ENCODE peak calls at places on chromosomes 3 and 15, in ten cellular contexts. D, T, Q, R, G, F, M, C, V and H are unnamed samples.

GRCh38 chr15:49320337-49320736 is 102.7 kb upstream of the FGF7 start:
- DNase-seq in V (no peak), F (no peak), R (no peak), T (no peak), M (no peak), G (no peak), C (no peak), D (no peak), Q (no peak), H (no peak)

GRCh38 chr3:13162550-13163320 is 89.5 kb upstream of the IQSEC1 start:
- DNase-seq in T (no peak), V (no peak), C (no peak), M (no peak), G (no peak), D (no peak), R (no peak), Q (no peak), F (no peak), H (no peak)

GRCh38 chr3:10416730-10417300 is 88.6 kb downstream of the ATP2B2 start:
- DNase-seq in T (no peak), M (no peak), G (no peak), Q (no peak), C (no peak), D (no peak), V (no peak), F (no peak), R (no peak), H (no peak)

GRCh38 chr3:193563999-193564398 is 9.3 kb upstream of the ATP13A4 start:
- DNase-seq in T (peak; percentile 29), G (no peak), F (peak; percentile 50), D (peak; percentile 4), V (no peak), R (no peak), Q (peak; percentile 57), M (no peak), C (peak; percentile 42), H (peak; percentile 8)

GRCh38 chr15:101487060-101487459 is 2.4 kb downstream of the PCSK6 start:
- DNase-seq in R (no peak), G (no peak), T (no peak), V (no peak), Q (no peak), D (no peak), C (no peak), F (no peak), M (no peak), H (no peak)

GRCh38 chr3:65330072-65330471 is 642.3 kb upstream of the ADAMTS9 start:
- DNase-seq in F (no peak), G (no peak), T (no peak), R (no peak), D (no peak), C (no peak), Q (peak; percentile 1), M (no peak), V (no peak), H (no peak)

GRCh38 chr3:119769394-119770149 is 12.3 kb upstream of the NR1I2 start:
- DNase-seq in C (peak; percentile 86), F (peak; percentile 44), M (no peak), R (no peak), T (no peak), G (no peak), Q (peak; percentile 78), D (no peak), V (no peak), H (no peak)

GRCh38 chr3:25849641-25850040 is 59.8 kb downstream of the OXSM start:
- DNase-seq in F (no peak), R (no peak), V (no peak), C (no peak), T (peak; percentile 37), Q (peak; percentile 9), D (no peak), G (no peak), M (no peak), H (no peak)

GRCh38 chr3:110493752-110494151 is 577.9 kb upstream of the NECTIN3 start:
- DNase-seq in G (no peak), M (no peak), F (no peak), D (peak; percentile 2), T (no peak), V (no peak), C (no peak), R (no peak), Q (no peak), H (no peak)

GRCh38 chr15:89768071-89768500 is 8.0 kb upstream of the MESP2 start:
- DNase-seq in Q (no peak), C (peak; percentile 79), V (no peak), M (no peak), G (no peak), T (no peak), F (peak; percentile 46), R (no peak), D (no peak), H (no peak)

GRCh38 chr3:43869491-43869890 is 178.8 kb downstream of the ABHD5 start:
- DNase-seq in V (no peak), T (peak; percentile 34), D (no peak), F (no peak), G (no peak), C (no peak), R (no peak), Q (no peak), M (no peak), H (no peak)
- H3K4me3 ChIP-seq in V (no peak overlapping the region), T (no peak overlapping the region), D (no peak overlapping the region), F (no peak overlapping the region), G (no peak overlapping the region), C (no peak overlapping the region), R (no peak overlapping the region), Q (no peak overlapping the region), M (no peak overlapping the region), H (no peak overlapping the region)

GRCh38 chr15:78178056-78178455 is 28.9 kb downstream of the IDH3A start:
- DNase-seq in D (no peak), C (no peak), F (no peak), Q (no peak), V (no peak), M (no peak), R (no peak), T (no peak), G (no peak), H (no peak)
- H3K4me3 ChIP-seq in D (no peak overlapping the region), C (no peak overlapping the region), F (no peak overlapping the region), Q (no peak overlapping the region), V (no peak overlapping the region), M (no peak overlapping the region), R (no peak overlapping the region), T (no peak overlapping the region), G (no peak overlapping the region), H (no peak overlapping the region)

GRCh38 chr3:45597166-45597565 is 2.6 kb downstream of the LIMD1 start:
- DNase-seq in V (peak; percentile 58), M (no peak), R (no peak), G (no peak), C (peak; percentile 28), F (peak; percentile 24), D (peak; percentile 37), T (peak; percentile 75), Q (no peak), H (peak; percentile 10)
- H3K4me3 ChIP-seq in V (peak overlapping the region; percentile 92), M (no peak overlapping the region), R (peak overlapping the region; percentile 51), G (no peak overlapping the region), C (no peak overlapping the region), F (no peak overlapping the region), D (peak overlapping the region; percentile 85), T (peak overlapping the region; percentile 89), Q (no peak overlapping the region), H (peak overlapping the region; percentile 69)

GRCh38 chr3:57559526-57559925 is 3.5 kb downstream of the PDE12 start:
- DNase-seq in Q (no peak), T (peak; percentile 70), V (no peak), R (no peak), C (no peak), G (no peak), M (no peak), F (no peak), D (no peak), H (no peak)
- H3K4me3 ChIP-seq in Q (no peak overlapping the region), T (peak overlapping the region; percentile 85), V (no peak overlapping the region), R (no peak overlapping the region), C (no peak overlapping the region), G (no peak overlapping the region), M (no peak overlapping the region), F (no peak overlapping the region), D (no peak overlapping the region), H (peak overlapping the region; percentile 78)

DNA sequence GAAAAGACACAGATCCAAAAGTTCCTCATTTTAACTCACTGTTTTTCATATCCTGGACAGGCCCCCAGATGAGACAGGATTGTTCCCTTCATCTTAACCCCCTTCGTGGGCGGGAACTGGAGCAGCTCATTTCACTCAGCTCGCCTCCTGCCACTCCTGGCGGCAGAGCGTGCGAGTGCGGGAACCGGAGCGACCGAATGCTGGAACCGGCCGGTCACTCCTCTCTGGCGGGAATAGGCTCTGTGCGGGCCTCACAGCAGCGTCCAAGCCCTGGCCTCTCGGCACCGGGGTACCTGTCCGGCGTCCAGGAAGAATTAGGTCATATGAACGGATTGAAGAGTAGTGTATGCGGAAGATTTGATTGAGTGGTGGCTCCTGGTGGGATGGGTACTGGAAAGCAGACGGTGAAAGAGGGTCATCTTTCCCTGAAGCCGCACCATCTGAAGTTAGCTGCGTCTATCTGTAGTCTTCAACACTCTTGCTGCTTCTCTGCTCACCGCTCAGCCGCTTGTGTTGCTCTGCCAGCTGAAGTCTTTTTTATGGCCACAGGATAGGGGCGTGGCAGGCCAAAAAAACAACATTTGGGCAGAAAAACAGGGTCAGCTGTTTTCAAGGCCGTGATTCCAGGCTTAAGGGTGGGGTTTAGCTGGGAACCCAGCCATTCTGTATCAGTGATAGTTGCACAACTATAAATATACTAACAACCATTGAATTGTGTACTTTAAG is 42.3 kb upstream of the FXR1 start:
- DNase-seq in T (no peak), D (no peak), M (peak; percentile 75), G (no peak), V (peak; percentile 79), R (no peak), F (peak; percentile 9), Q (no peak), C (no peak), H (no peak)
- H3K4me3 ChIP-seq in T (no peak overlapping the region), D (no peak overlapping the region), M (peak overlapping the region; percentile 44), G (peak overlapping the region; percentile 17), V (peak overlapping the region; percentile 62), R (no peak overlapping the region), F (no peak overlapping the region), Q (no peak overlapping the region), C (no peak overlapping the region), H (no peak overlapping the region)